ENCODE peak calls at places on chromosomes 6 and 20, in four cellular contexts. V is lung, Y is lower lobe of right lung, G is colonic mucosa. L is an unnamed sample.

GRCh38 chr6:42128460-42129359 is 13.7 kb downstream of the C6orf132 start:
- DNase-seq in G (no peak), V (no peak), Y (no peak), L (no peak)

GRCh38 chr6:129345890-129346289 is 364.1 kb downstream of the ARHGAP18 start:
- DNase-seq in Y (no peak), V (no peak), G (no peak), L (no peak)

GRCh38 chr6:170022827-170023619 is 267.9 kb downstream of the DLL1 start:
- DNase-seq in V (no peak), Y (no peak), G (no peak), L (no peak)

GRCh38 chr20:48733296-48733790 is 94.5 kb downstream of the PREX1 start:
- DNase-seq in G (no peak), Y (no peak), V (no peak), L (no peak)

GRCh38 chr6:6591778-6592388 is 3.4 kb downstream of the LY86 start:
- DNase-seq in G (no peak), V (peak; percentile 44), Y (no peak), L (peak; percentile 34)

GRCh38 chr20:10802201-10802600 is 128.4 kb upstream of the JAG1 start:
- DNase-seq in G (no peak), Y (no peak), V (no peak), L (no peak)

GRCh38 chr6:19906161-19906560 is 69.0 kb downstream of the ID4 start:
- DNase-seq in V (no peak), G (no peak), Y (no peak), L (no peak)

GRCh38 chr6:40391086-40391485 is 196.1 kb downstream of the LRFN2 start:
- DNase-seq in G (no peak), Y (no peak), V (no peak), L (no peak)

GRCh38 chr6:150759500-150759899 is 106.0 kb upstream of the MTHFD1L start:
- DNase-seq in Y (no peak), G (no peak), V (no peak), L (no peak)

GRCh38 chr20:62924567-62925419 is 1.5 kb downstream of the DIDO1 start:
- DNase-seq in Y (peak; percentile 38), V (no peak), G (peak; percentile 56), L (peak; percentile 42)

GRCh38 chr6:152184573-152185157 is 377.2 kb downstream of the ESR1 start:
- DNase-seq in Y (no peak), G (no peak), V (no peak), L (no peak)

GRCh38 chr6:29841030-29841429 is 13.4 kb downstream of the HLA-G start:
- DNase-seq in G (no peak), Y (no peak), V (no peak), L (no peak)

GRCh38 chr20:34403908-34404307 is 40.8 kb downstream of the ITCH start:
- DNase-seq in Y (no peak), V (no peak), G (no peak), L (no peak)

GRCh38 chr6:158536891-158537798 is 22.7 kb upstream of the TMEM181 start:
- DNase-seq in V (peak; percentile 41), G (peak; percentile 40), Y (no peak), L (peak; percentile 61)

GRCh38 chr6:169887529-169888140 is 136.2 kb downstream of the ERMARD start:
- DNase-seq in G (no peak), Y (no peak), V (no peak), L (no peak)

GRCh38 chr6:20159781-20160540 is 52.3 kb downstream of the MBOAT1 start:
- DNase-seq in Y (no peak), V (no peak), G (no peak), L (no peak)

GRCh38 chr6:112014483-112014882 is 39.4 kb upstream of the CCN6 start:
- DNase-seq in G (no peak), Y (no peak), V (no peak), L (no peak)

GRCh38 chr20:63617876-63618265 is 9.0 kb downstream of the GMEB2 start:
- DNase-seq in Y (no peak), V (no peak), G (no peak), L (no peak)

GRCh38 chr6:110395221-110395620 is 20.2 kb downstream of the DDO start:
- DNase-seq in V (no peak), G (no peak), Y (no peak), L (peak; percentile 40)

GRCh38 chr6:13304580-13305255 is 23.6 kb downstream of the TBC1D7 start:
- DNase-seq in V (peak; percentile 23), Y (no peak), G (no peak), L (no peak)

GRCh38 chr6:13305256-13305650 is 23.1 kb downstream of the TBC1D7 start:
- DNase-seq in V (no peak), G (no peak), Y (no peak), L (no peak)

GRCh38 chr6:13305791-13306190 is 22.5 kb downstream of the TBC1D7 start:
- DNase-seq in V (peak; percentile 1), Y (no peak), G (no peak), L (no peak)

GRCh38 chr6:13308332-13308731 is 20.0 kb downstream of the TBC1D7 start:
- DNase-seq in V (no peak), Y (no peak), G (no peak), L (no peak)

DNA sequence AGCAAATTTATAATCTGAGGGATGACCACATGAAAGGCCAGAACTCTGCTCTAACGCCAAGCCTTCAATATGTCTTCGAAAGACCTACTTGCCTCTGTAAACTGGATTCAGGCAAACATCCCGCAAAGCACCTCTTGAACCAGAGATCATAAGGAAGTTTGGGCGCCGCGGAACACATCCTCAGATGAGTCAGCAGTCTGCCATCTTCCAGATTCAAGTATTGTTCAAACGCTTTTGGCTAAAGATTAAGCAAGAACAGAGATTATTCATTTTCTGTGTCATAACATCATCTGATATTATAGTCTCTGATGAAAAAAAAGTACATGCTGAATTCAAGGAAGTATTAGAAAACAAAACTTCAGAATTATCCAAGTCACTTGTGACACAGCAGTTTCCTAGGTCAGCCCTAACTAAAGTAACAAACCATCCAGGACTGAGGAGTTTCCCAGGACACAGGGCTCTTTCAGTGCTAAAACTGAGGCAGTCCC is 20.8 kb downstream of the TBC1D7 start:
- DNase-seq in Y (peak; percentile 73), V (peak; percentile 32), G (no peak), L (no peak)
- H3K36me3 ChIP-seq in Y (peaks cover 65% of the 10 kb centered on the region), V (peaks cover 6% of the 10 kb centered on the region), G (no peaks in the 10 kb centered on the region), L (no peaks in the 10 kb centered on the region)

GRCh38 chr20:58708246-58708931 is 15.8 kb downstream of the NPEPL1 start:
- DNase-seq in V (peak; percentile 26), Y (no peak), G (peak; percentile 10), L (peak; percentile 6)

GRCh38 chr20:58709013-58709702 is 16.6 kb downstream of the NPEPL1 start:
- DNase-seq in G (peak; percentile 7), V (peak; percentile 26), Y (no peak), L (peak; percentile 6)

GRCh38 chr20:58706975-58707681 is 14.5 kb downstream of the NPEPL1 start:
- DNase-seq in Y (no peak), G (peak; percentile 13), V (peak; percentile 24), L (no peak)

GRCh38 chr20:58706150-58706892 is 13.7 kb downstream of the NPEPL1 start:
- DNase-seq in Y (no peak), G (peak; percentile 10), V (no peak), L (no peak)

DNA sequence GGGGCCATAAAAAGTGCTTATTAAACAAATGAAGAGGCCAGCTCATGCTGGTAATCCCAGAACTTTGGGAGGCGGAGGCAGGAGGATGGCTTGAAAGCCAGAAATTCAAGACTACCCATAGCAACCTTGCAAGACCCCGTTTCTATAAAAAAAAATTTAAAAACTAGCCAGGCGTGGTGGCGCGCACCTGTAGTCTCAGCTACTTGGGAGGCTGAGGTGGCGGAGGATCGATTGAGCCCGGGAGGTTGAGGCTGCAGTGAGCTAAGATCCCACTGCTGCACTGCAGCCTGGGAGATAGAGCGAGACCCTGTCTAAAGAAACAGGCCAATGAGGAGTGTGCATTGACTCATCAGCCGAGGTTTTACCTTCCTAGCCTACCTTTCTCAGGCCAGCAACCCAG is 15.2 kb downstream of the NPEPL1 start:
- DNase-seq in V (peak; percentile 15), Y (no peak), G (peak; percentile 7), L (no peak)
- H3K36me3 ChIP-seq in V (peaks cover 15% of the 10 kb centered on the region), Y (peaks cover 39% of the 10 kb centered on the region), G (no peaks in the 10 kb centered on the region), L (no peaks in the 10 kb centered on the region)

GRCh38 chr20:59774204-59774641 is 159.2 kb downstream of the SYCP2 start:
- DNase-seq in V (no peak), G (no peak), Y (no peak), L (no peak)

GRCh38 chr20:59775221-59776055 is 158.0 kb downstream of the SYCP2 start:
- DNase-seq in G (peak; percentile 9), V (no peak), Y (no peak), L (no peak)

GRCh38 chr20:59771506-59772372 is 161.7 kb downstream of the SYCP2 start:
- DNase-seq in V (no peak), Y (no peak), G (no peak), L (no peak)

GRCh38 chr20:59772373-59772705 is 161.1 kb downstream of the SYCP2 start:
- DNase-seq in G (no peak), V (no peak), Y (no peak), L (no peak)

DNA sequence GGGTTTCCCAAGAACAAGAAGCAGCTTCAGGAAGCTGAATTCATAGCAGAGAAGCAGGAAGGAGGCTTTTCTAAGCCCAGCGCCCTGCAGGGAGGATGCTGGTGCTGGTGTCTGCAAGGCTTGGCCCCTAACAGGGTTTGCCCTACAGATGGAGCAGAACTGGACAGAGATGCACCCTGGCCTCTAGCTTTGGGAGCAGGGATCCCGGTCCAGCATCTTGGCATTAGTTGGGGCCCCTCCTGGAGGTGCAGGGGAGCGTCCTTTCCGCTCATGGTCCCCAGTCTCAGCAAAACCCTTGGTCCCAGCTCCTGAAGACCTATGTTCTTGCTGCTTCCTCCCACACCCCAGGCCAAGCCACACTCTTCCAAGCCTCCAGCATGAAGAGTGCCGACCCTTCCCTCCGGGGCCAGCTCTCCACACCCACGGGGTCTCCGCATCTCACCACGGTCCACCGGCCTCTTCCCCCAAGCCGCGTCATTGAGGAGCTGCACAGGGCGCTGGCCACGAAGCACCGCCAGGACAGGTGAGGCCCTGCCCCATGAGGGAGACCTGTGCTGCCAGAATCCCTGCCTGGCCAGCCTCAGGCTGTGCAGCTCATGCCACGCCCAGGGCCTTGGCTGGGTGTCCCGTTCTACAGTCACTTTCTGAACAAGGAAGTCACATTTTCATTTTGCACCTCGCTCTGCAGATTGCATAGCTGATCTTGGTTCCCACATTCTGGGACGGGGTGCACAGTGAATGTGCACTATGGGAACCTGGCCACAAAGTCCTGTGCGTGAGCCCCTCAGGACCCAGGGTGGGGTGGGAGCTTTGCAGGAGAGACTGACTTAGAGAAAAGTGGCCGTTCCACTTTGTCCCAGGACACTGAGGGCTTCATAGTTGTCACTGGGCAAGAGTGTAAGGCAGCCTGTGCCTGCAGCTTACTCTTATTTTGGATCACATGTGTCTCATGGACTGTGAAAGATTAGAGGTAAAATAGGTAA is 160.2 kb downstream of the SYCP2 start:
- DNase-seq in Y (no peak), V (no peak), G (peak; percentile 53), L (no peak)
- H3K36me3 ChIP-seq in Y (no peaks in the 10 kb centered on the region), V (no peaks in the 10 kb centered on the region), G (no peaks in the 10 kb centered on the region), L (no peaks in the 10 kb centered on the region)

DNA sequence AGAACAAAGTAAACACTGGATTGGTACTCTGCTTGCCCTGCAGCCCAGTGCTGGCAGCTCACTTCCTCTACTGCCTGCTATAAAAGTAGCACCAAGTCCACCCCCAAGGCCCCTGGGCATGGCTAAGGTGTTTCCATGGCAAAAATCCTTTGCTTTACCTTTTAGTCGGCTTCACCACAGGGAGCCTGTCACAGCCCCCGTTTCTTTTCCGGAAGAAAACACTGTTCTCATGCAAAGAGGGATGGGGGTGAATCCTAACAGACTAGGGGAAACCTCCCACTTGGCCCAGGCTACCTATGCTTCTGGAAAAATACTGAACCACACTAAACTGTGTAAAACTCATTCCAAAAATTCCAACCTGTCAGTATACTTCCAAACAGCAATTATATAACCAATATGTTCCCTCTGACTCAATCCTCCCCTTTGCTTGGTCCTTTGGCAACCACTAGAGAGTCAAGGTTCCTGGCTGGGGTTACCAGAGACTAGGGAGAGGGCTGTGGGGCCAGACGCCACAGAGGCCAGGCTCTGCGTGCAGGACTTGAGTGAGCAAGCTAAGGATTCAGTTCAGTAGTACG is 16.1 kb downstream of the PPIL1 start:
- DNase-seq in V (no peak), Y (no peak), G (no peak), L (peak; percentile 55)
- H3K36me3 ChIP-seq in V (peaks cover 5% of the 10 kb centered on the region), Y (peaks cover 23% of the 10 kb centered on the region), G (no peaks in the 10 kb centered on the region), L (no peaks in the 10 kb centered on the region)

GRCh38 chr20:22312744-22313346 is 271.5 kb downstream of the FOXA2 start:
- DNase-seq in G (peak; percentile 24), Y (no peak), V (no peak), L (peak; percentile 58)
- H3K36me3 ChIP-seq in G (no peaks in the 10 kb centered on the region), Y (no peaks in the 10 kb centered on the region), V (no peaks in the 10 kb centered on the region), L (no peaks in the 10 kb centered on the region)